ENCODE peak calls at places on chromosomes 7 and 10, in ten cellular contexts. R is cardiac fibroblast; X is choroid plexus epithelial cell; L is CD4-positive, alpha-beta T cell; O is BE2C; Y is WERI-Rb-1; K is fibroblast of mammary gland; D is DND-41; Z is GM10248; T is astrocyte of the spinal cord. S is an unnamed sample.

GRCh38 chr7:16514271-16514670 is 12.4 kb upstream of the LRRC72 start:
- DNase-seq in R (no peak), X (no peak), L (no peak), O (no peak), Y (no peak), K (no peak), D (no peak), Z (no peak), T (no peak), S (no peak)

GRCh38 chr10:66649626-66650025 is 276.2 kb upstream of the LRRTM3 start:
- DNase-seq in R (no peak), X (no peak), L (no peak), O (no peak), Y (no peak), K (no peak), D (no peak), Z (no peak), T (no peak), S (no peak)

GRCh38 chr7:92645531-92646061 is 55.4 kb upstream of the FAM133B start:
- DNase-seq in R (peak), X (no peak), L (no peak), O (peak), Y (peak), K (no peak), D (peak), Z (no peak), T (no peak), S (no peak)

GRCh38 chr10:3623746-3624145 is 161.3 kb downstream of the KLF6 start:
- DNase-seq in R (peak), X (peak), L (no peak), O (no peak), Y (no peak), K (peak), D (no peak), Z (no peak), T (peak), S (no peak)

GRCh38 chr7:93862651-93863050 is 27.9 kb downstream of the TFPI2 start:
- DNase-seq in R (no peak), X (no peak), L (no peak), O (no peak), Y (no peak), K (no peak), D (no peak), Z (no peak), T (no peak), S (no peak)

GRCh38 chr10:71435571-71436267 is 39.0 kb downstream of the CDH23 start:
- DNase-seq in R (peak), X (no peak), L (no peak), O (no peak), Y (no peak), K (peak), D (no peak), Z (no peak), T (no peak), S (no peak)

GRCh38 chr10:70323697-70324340 is 40.0 kb upstream of the NPFFR1 start:
- DNase-seq in R (no peak), X (no peak), L (no peak), O (no peak), Y (peak), K (no peak), D (no peak), Z (no peak), T (no peak), S (peak)

GRCh38 chr7:65938336-65938895 is 43.6 kb downstream of the GUSB start:
- DNase-seq in R (peak), X (peak), L (no peak), O (no peak), Y (no peak), K (peak), D (no peak), Z (no peak), T (peak), S (no peak)

GRCh38 chr10:71769279-71769823 is 4.0 kb downstream of the VSIR start:
- DNase-seq in R (peak), X (peak), L (no peak), O (no peak), Y (no peak), K (peak), D (no peak), Z (no peak), T (peak), S (no peak)

GRCh38 chr10:58152698-58153263 is 114.9 kb downstream of the IPMK start:
- DNase-seq in R (peak), X (peak), L (peak), O (peak), Y (peak), K (peak), D (peak), Z (peak), T (peak), S (peak)

GRCh38 chr10:133139561-133140065 is 20.4 kb upstream of the KNDC1 start:
- DNase-seq in R (no peak), X (no peak), L (no peak), O (no peak), Y (peak), K (no peak), D (no peak), Z (no peak), T (no peak), S (peak)

GRCh38 chr10:97335188-97335619 is 675 bp upstream of the FRAT2 start:
- DNase-seq in R (no peak), X (no peak), L (no peak), O (no peak), Y (no peak), K (no peak), D (no peak), Z (no peak), T (no peak), S (no peak)

DNA sequence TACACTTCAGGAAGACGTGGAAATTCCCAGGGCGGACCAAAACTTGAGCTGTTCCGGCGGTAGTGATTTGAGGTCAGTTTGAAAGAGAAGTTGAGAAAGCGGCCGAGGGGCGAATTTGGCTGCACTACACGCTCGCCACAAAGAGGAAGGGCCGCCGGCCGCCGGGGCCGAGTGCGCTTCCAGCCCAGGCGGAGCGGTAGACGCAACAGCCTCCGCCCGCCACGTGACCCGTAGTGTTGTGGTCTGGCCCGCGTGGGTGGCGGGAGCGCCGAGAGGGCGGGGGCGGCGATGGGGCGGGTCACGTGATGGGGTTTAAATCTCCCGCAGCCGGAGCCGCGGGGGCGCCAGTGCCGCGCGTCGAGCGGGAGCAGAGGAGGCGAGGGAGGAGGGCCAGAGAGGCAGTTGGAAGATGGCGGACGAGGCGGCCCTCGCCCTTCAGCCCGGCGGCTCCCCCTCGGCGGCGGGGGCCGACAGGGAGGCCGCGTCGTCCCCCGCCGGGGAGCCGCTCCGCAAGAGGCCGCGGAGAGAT is at the start of gene SIRT1:
- DNase-seq in R (peak), X (peak), L (peak), O (peak), Y (peak), K (peak), D (peak), Z (peak), T (peak), S (peak)
- TF ChIP-seq CTCF in R (no peak), X (no peak), L (no peak), O (no peak), Y (no peak), K (no peak), D (no peak), Z (no peak), T (no peak), S (no peak)

DNA sequence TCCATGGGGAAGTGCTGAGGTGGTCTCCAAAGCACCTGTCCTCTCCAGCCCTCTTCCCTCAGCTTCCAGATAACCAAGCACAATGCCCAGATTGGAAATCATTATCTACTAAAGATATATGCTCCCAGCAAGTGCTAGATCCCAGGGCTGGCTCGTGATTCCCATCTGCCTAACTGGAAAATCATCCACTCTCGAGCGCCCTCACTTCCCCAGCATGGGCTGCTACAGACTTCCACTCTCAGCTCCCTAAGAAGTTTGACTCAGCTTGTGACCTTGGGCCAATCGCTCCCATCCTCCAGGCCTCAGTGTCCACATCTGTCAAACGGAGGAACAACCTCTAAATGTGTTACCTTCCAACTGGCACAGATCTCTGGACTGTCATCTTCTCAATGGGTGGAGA is 112.4 kb upstream of the ZMIZ1 start:
- DNase-seq in R (no peak), X (no peak), L (no peak), O (no peak), Y (no peak), K (no peak), D (no peak), Z (no peak), T (no peak), S (no peak)
- TF ChIP-seq CTCF in R (no peak), X (no peak), L (no peak), O (no peak), Y (no peak), K (no peak), D (no peak), Z (no peak), T (no peak), S (no peak)

GRCh38 chr10:79491171-79491835 is 21.0 kb upstream of the EIF5AL1 start:
- DNase-seq in R (no peak), X (no peak), L (no peak), O (no peak), Y (peak), K (no peak), D (no peak), Z (peak), T (no peak), S (no peak)
- TF ChIP-seq CTCF in R (no peak), X (peak), L (no peak), O (no peak), Y (peak), K (no peak), D (peak), Z (no peak), T (no peak), S (no peak)

DNA sequence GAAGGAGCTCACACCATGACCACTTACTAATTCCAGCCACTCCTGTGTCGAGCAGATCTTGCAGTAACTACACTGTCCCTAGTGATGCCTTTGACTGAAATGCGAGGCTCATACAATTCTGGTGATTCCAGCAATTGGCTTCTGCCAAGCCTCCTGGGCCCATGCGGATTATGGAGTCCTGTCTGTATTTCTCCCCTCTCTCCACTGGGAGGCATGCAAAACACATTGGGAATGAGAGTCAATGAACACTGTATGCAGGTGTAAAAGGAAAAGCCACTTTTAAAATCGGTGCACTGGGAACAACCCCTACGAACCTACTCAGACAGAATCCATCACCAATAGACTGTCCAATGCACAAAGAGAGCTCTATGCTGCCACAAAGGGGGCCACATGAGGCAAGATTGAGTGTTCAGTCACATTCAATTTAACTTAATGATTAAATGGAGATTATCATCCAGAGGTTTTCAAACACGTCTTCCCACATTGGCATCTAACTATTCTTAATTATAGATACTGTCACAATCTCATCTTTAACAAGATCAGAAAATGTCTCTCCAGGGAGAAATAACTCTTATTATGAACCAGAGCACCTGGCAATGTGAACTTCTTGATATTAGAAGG is 550.6 kb downstream of the GLRX3 start:
- DNase-seq in R (no peak), X (peak), L (no peak), O (no peak), Y (peak), K (no peak), D (no peak), Z (no peak), T (no peak), S (peak)
- TF ChIP-seq CTCF in R (no peak), X (peak), L (no peak), O (no peak), Y (peak), K (no peak), D (peak), Z (no peak), T (no peak), S (peak)